ENCODE peak calls at places on chromosome 7, in four cellular contexts. One of them, this sample, is unnamed.

GRCh38 chr7:111855161-111855841 is 293.0 kb upstream of the IMMP2L start:
- DNase-seq in epithelial cell of prostate: no peak
- DNase-seq in tibial nerve: no peak
- DNase-seq in upper lobe of right lung: no peak
- DNase-seq in this sample: peak; percentile 27

GRCh38 chr7:139034855-139035587 is 821 bp downstream of the ZC3HAV1L start:
- DNase-seq in epithelial cell of prostate: no peak
- DNase-seq in upper lobe of right lung: no peak
- DNase-seq in tibial nerve: no peak
- DNase-seq in this sample: peak; percentile 34

GRCh38 chr7:111486472-111487142 is 75.7 kb downstream of the IMMP2L start:
- DNase-seq in tibial nerve: no peak
- DNase-seq in epithelial cell of prostate: no peak
- DNase-seq in upper lobe of right lung: no peak
- DNase-seq in this sample: peak; percentile 48

GRCh38 chr7:157947504-157947903 is 610.7 kb downstream of the DNAJB6 start:
- DNase-seq in tibial nerve: no peak
- DNase-seq in epithelial cell of prostate: no peak
- DNase-seq in upper lobe of right lung: no peak
- DNase-seq in this sample: no peak

GRCh38 chr7:132078891-132079735 is 497.2 kb downstream of the PLXNA4 start:
- DNase-seq in epithelial cell of prostate: no peak
- DNase-seq in tibial nerve: no peak
- DNase-seq in upper lobe of right lung: no peak
- DNase-seq in this sample: no peak

GRCh38 chr7:118250860-118251494 is 26.5 kb downstream of the ANKRD7 start:
- DNase-seq in tibial nerve: no peak
- DNase-seq in upper lobe of right lung: no peak
- DNase-seq in epithelial cell of prostate: no peak
- DNase-seq in this sample: no peak

GRCh38 chr7:142883571-142884284 is 1.8 kb downstream of the TRPV6 start:
- DNase-seq in epithelial cell of prostate: no peak
- DNase-seq in tibial nerve: no peak
- DNase-seq in upper lobe of right lung: peak; percentile 36
- DNase-seq in this sample: no peak

GRCh38 chr7:81162771-81163525 is 244.1 kb upstream of the SEMA3C start:
- DNase-seq in epithelial cell of prostate: peak; percentile 24
- DNase-seq in tibial nerve: no peak
- DNase-seq in upper lobe of right lung: no peak
- DNase-seq in this sample: no peak

GRCh38 chr7:4882169-4882741 is 1.3 kb downstream of the RADIL start:
- DNase-seq in tibial nerve: peak; percentile 77
- DNase-seq in epithelial cell of prostate: no peak
- DNase-seq in upper lobe of right lung: no peak
- DNase-seq in this sample: no peak

GRCh38 chr7:34675749-34676374 is 17.8 kb downstream of the NPSR1 start:
- DNase-seq in tibial nerve: no peak
- DNase-seq in upper lobe of right lung: no peak
- DNase-seq in epithelial cell of prostate: no peak
- DNase-seq in this sample: peak; percentile 5

GRCh38 chr7:4218481-4218880 is 463.6 kb upstream of the FOXK1 start:
- DNase-seq in tibial nerve: no peak
- DNase-seq in epithelial cell of prostate: no peak
- DNase-seq in upper lobe of right lung: no peak
- DNase-seq in this sample: no peak

GRCh38 chr7:138848056-138848975 is 50.3 kb upstream of the ATP6V0A4 start:
- DNase-seq in tibial nerve: no peak
- DNase-seq in upper lobe of right lung: no peak
- DNase-seq in epithelial cell of prostate: no peak
- DNase-seq in this sample: no peak

GRCh38 chr7:91713669-91714068 is 166.8 kb downstream of the MTERF1 start:
- DNase-seq in tibial nerve: no peak
- DNase-seq in upper lobe of right lung: no peak
- DNase-seq in epithelial cell of prostate: no peak
- DNase-seq in this sample: no peak

GRCh38 chr7:76428149-76428823 is 3.5 kb downstream of the ZP3 start:
- DNase-seq in epithelial cell of prostate: no peak
- DNase-seq in tibial nerve: no peak
- DNase-seq in upper lobe of right lung: no peak
- DNase-seq in this sample: peak; percentile 41

GRCh38 chr7:143975617-143976016 is 21.0 kb downstream of the OR2F1 start:
- DNase-seq in upper lobe of right lung: no peak
- DNase-seq in tibial nerve: no peak
- DNase-seq in epithelial cell of prostate: no peak
- DNase-seq in this sample: no peak

GRCh38 chr7:44602576-44602910 is 3.9 kb upstream of the OGDH start:
- DNase-seq in tibial nerve: no peak
- DNase-seq in epithelial cell of prostate: no peak
- DNase-seq in upper lobe of right lung: no peak
- DNase-seq in this sample: no peak

GRCh38 chr7:82740246-82740848 is 296.8 kb upstream of the CACNA2D1 start:
- DNase-seq in tibial nerve: no peak
- DNase-seq in epithelial cell of prostate: no peak
- DNase-seq in upper lobe of right lung: no peak
- DNase-seq in this sample: peak; percentile 20

GRCh38 chr7:22356010-22356854 is 722 bp downstream of the RAPGEF5 start:
- DNase-seq in upper lobe of right lung: peak; percentile 71
- DNase-seq in epithelial cell of prostate: no peak
- DNase-seq in tibial nerve: no peak
- DNase-seq in this sample: peak; percentile 30

GRCh38 chr7:6227294-6227846 is 45.1 kb downstream of the CYTH3 start:
- DNase-seq in tibial nerve: no peak
- DNase-seq in epithelial cell of prostate: no peak
- DNase-seq in upper lobe of right lung: no peak
- DNase-seq in this sample: no peak

GRCh38 chr7:104231054-104232046 is 23.5 kb upstream of the ORC5 start:
- DNase-seq in epithelial cell of prostate: no peak
- DNase-seq in upper lobe of right lung: no peak
- DNase-seq in tibial nerve: no peak
- DNase-seq in this sample: peak; percentile 56

GRCh38 chr7:44541876-44542610 is 913 bp upstream of the NPC1L1 start:
- DNase-seq in upper lobe of right lung: peak; percentile 35
- DNase-seq in tibial nerve: no peak
- DNase-seq in epithelial cell of prostate: no peak
- DNase-seq in this sample: no peak

GRCh38 chr7:45073843-45074737 is 14.7 kb downstream of the NACAD start:
- DNase-seq in epithelial cell of prostate: no peak
- DNase-seq in tibial nerve: no peak
- DNase-seq in upper lobe of right lung: no peak
- DNase-seq in this sample: peak; percentile 32

GRCh38 chr7:978049-978346 is 2.6 kb upstream of the COX19 start:
- DNase-seq in upper lobe of right lung: no peak
- DNase-seq in epithelial cell of prostate: no peak
- DNase-seq in tibial nerve: no peak
- DNase-seq in this sample: no peak
- H3K27ac ChIP-seq in upper lobe of right lung: no peak overlapping the region
- H3K27ac ChIP-seq in epithelial cell of prostate: no peak overlapping the region
- H3K27ac ChIP-seq in tibial nerve: peak overlapping the region; percentile 88
- H3K27ac ChIP-seq in this sample: no peak overlapping the region

GRCh38 chr7:95430864-95431263 is 4.0 kb downstream of the PON2 start:
- DNase-seq in tibial nerve: no peak
- DNase-seq in epithelial cell of prostate: peak; percentile 41
- DNase-seq in upper lobe of right lung: no peak
- DNase-seq in this sample: peak; percentile 64

GRCh38 chr7:95427123-95427522 is 7.7 kb downstream of the PON2 start:
- DNase-seq in tibial nerve: no peak
- DNase-seq in upper lobe of right lung: no peak
- DNase-seq in epithelial cell of prostate: no peak
- DNase-seq in this sample: no peak

GRCh38 chr7:95432606-95433005 is 2.2 kb downstream of the PON2 start:
- DNase-seq in upper lobe of right lung: no peak
- DNase-seq in tibial nerve: no peak
- DNase-seq in epithelial cell of prostate: no peak
- DNase-seq in this sample: no peak

GRCh38 chr7:95425694-95426093 is 9.1 kb downstream of the PON2 start:
- DNase-seq in upper lobe of right lung: no peak
- DNase-seq in tibial nerve: no peak
- DNase-seq in epithelial cell of prostate: no peak
- DNase-seq in this sample: no peak

DNA sequence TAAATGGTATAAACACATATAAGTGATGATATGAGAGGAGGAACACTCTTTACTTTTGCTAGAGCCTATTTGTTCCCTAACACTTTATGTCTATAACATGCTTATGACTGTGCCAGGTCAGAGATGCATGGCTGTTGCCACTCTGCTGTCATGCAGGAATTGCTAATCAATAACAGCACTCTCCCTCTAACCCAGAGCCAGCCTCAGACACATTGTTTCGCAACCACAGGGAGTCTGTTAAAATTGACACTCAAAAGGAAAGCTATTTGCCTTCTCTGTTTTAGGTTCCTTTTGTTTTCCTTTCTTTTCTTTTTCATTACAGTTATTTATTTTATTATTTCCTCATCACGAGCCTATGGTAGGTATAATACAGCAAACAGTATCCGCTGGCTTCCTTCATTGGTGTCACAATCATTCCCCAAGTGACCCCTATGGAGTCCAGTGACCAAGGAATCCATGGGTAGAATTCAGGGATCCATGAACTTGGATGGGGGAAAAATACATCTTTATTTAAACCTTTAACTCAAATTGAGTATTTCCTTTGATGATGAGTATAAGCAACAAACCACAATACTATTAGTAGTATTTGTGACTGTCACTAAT is 6.8 kb downstream of the PON2 start:
- DNase-seq in tibial nerve: no peak
- DNase-seq in epithelial cell of prostate: no peak
- DNase-seq in upper lobe of right lung: no peak
- DNase-seq in this sample: no peak
- H3K27ac ChIP-seq in tibial nerve: no peak overlapping the region
- H3K27ac ChIP-seq in epithelial cell of prostate: no peak overlapping the region
- H3K27ac ChIP-seq in upper lobe of right lung: no peak overlapping the region
- H3K27ac ChIP-seq in this sample: no peak overlapping the region

GRCh38 chr7:47405286-47405904 is 176.5 kb downstream of the TNS3 start:
- DNase-seq in epithelial cell of prostate: peak; percentile 8
- DNase-seq in tibial nerve: no peak
- DNase-seq in upper lobe of right lung: no peak
- DNase-seq in this sample: peak; percentile 16
- H3K27ac ChIP-seq in epithelial cell of prostate: no peak overlapping the region
- H3K27ac ChIP-seq in tibial nerve: peak overlapping the region; percentile 77
- H3K27ac ChIP-seq in upper lobe of right lung: peak overlapping the region; percentile 73
- H3K27ac ChIP-seq in this sample: peak overlapping the region; percentile 96

DNA sequence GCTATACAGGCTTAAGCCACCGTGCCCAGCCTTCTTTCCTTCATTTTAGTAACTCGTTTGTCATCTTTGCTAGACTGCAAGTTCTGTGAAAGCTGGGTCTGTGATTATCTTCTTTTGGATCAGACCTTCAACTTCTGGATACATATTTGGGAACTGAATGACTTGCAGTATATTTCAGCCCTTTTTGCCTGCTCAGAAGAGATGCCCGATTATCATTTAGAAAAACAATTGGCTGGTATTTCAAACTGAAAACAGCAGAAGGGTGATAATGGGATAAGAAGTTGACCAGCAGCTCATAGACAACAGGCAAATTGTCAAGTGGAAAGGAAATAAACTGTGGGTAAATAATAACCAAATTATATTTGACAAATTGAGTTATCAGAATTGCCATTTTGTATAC is 14.6 kb downstream of the RSBN1L start:
- DNase-seq in tibial nerve: no peak
- DNase-seq in epithelial cell of prostate: no peak
- DNase-seq in upper lobe of right lung: no peak
- DNase-seq in this sample: no peak
- H3K27ac ChIP-seq in tibial nerve: no peak overlapping the region
- H3K27ac ChIP-seq in epithelial cell of prostate: no peak overlapping the region
- H3K27ac ChIP-seq in upper lobe of right lung: no peak overlapping the region
- H3K27ac ChIP-seq in this sample: no peak overlapping the region

DNA sequence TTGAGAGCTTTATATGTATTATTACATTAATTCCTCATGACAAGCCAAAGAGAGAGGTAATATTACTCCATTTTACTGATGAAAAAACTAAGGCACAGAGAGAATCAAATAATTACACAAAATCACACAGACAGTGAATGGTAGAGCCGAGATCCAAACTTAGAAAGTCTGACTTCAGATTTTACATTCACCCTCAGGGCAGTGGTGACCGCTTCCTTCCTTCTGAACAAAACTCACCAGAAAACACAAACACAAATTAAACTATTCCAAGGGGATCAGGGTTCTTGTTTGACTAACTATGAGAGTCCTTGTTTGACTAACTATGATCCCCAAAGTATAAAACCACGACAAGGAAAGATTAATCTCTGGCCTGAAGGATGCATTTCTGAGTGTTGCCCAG is 67.9 kb upstream of the PTN start:
- DNase-seq in upper lobe of right lung: no peak
- DNase-seq in tibial nerve: no peak
- DNase-seq in epithelial cell of prostate: no peak
- DNase-seq in this sample: no peak
- H3K27ac ChIP-seq in upper lobe of right lung: no peak overlapping the region
- H3K27ac ChIP-seq in tibial nerve: no peak overlapping the region
- H3K27ac ChIP-seq in epithelial cell of prostate: no peak overlapping the region
- H3K27ac ChIP-seq in this sample: no peak overlapping the region

GRCh38 chr7:69204936-69205335 is 393.3 kb upstream of the AUTS2 start:
- DNase-seq in tibial nerve: no peak
- DNase-seq in epithelial cell of prostate: no peak
- DNase-seq in upper lobe of right lung: no peak
- DNase-seq in this sample: no peak
- H3K27ac ChIP-seq in tibial nerve: no peak overlapping the region
- H3K27ac ChIP-seq in epithelial cell of prostate: no peak overlapping the region
- H3K27ac ChIP-seq in upper lobe of right lung: no peak overlapping the region
- H3K27ac ChIP-seq in this sample: no peak overlapping the region

GRCh38 chr7:20795881-20796280 is 9.2 kb upstream of the SP8 start:
- DNase-seq in tibial nerve: no peak
- DNase-seq in epithelial cell of prostate: no peak
- DNase-seq in upper lobe of right lung: no peak
- DNase-seq in this sample: no peak

GRCh38 chr7:20796565-20796964 is 9.9 kb upstream of the SP8 start:
- DNase-seq in upper lobe of right lung: no peak
- DNase-seq in tibial nerve: no peak
- DNase-seq in epithelial cell of prostate: no peak
- DNase-seq in this sample: no peak

GRCh38 chr7:20794676-20795075 is 8.0 kb upstream of the SP8 start:
- DNase-seq in epithelial cell of prostate: no peak
- DNase-seq in upper lobe of right lung: no peak
- DNase-seq in tibial nerve: no peak
- DNase-seq in this sample: no peak

GRCh38 chr7:20793686-20794394 is 7.2 kb upstream of the SP8 start:
- DNase-seq in epithelial cell of prostate: no peak
- DNase-seq in tibial nerve: no peak
- DNase-seq in upper lobe of right lung: no peak
- DNase-seq in this sample: no peak

DNA sequence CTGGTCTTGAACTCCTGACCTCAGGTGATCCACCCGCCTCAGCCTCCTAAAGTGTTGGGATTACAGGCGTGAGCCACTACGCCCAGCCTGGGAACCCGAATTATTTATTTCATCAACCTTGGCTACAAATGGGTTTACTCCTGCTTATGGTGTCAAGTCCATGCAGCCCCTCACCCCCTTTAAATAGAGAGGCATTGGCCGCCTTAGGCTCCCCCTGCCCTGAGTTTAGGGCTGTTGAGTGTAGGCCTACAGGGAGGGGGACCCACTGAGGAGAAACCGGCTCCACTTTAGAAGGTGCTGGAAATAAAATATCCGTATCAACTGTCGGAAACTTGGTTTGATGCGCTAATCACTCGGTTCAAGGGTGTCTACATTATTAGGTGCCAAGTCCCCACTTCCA is 8.7 kb upstream of the SP8 start:
- DNase-seq in upper lobe of right lung: no peak
- DNase-seq in epithelial cell of prostate: no peak
- DNase-seq in tibial nerve: no peak
- DNase-seq in this sample: no peak
- H3K27ac ChIP-seq in upper lobe of right lung: no peak overlapping the region
- H3K27ac ChIP-seq in epithelial cell of prostate: no peak overlapping the region
- H3K27ac ChIP-seq in tibial nerve: no peak overlapping the region
- H3K27ac ChIP-seq in this sample: no peak overlapping the region